ENCODE peak calls at places on chromosomes 12 and 14, in eight cellular contexts. One of them, this sample, is unnamed.
A peak's percentile ranks its signal among the peaks of the same experiment; 100 is the strongest.

GRCh38 chr14:90383731-90384542 is 12.9 kb upstream of the CALM1 start:
- DNase-seq in activated naive CD4-positive, alpha-beta T cell treated with anti-CD3 and anti-CD28 coated beads, Interleukin-2, amount 50 U/mL, for 16 hours: peak; percentile 55
- DNase-seq in activated CD4-positive, alpha-beta T cell treated with anti-CD3 and anti-CD28 coated beads, Interleukin-2, amount 50 U/mL, for 48 hours: peak; percentile 65
- DNase-seq in NCI-H524 treated with DMSO at 0.1 percent for 48 hours: no peak
- DNase-seq in aorta: peak; percentile 67
- DNase-seq in ACHN: peak; percentile 58
- DNase-seq in NCI-H460: no peak
- DNase-seq in HEK293T: peak; percentile 45
- DNase-seq in this sample: no peak

GRCh38 chr14:102418169-102418852 is 55.6 kb downstream of the TECPR2 start:
- DNase-seq in NCI-H460: no peak
- DNase-seq in activated naive CD4-positive, alpha-beta T cell treated with anti-CD3 and anti-CD28 coated beads, Interleukin-2, amount 50 U/mL, for 16 hours: no peak
- DNase-seq in HEK293T: no peak
- DNase-seq in aorta: no peak
- DNase-seq in NCI-H524 treated with DMSO at 0.1 percent for 48 hours: no peak
- DNase-seq in activated CD4-positive, alpha-beta T cell treated with anti-CD3 and anti-CD28 coated beads, Interleukin-2, amount 50 U/mL, for 48 hours: no peak
- DNase-seq in ACHN: no peak
- DNase-seq in this sample: no peak

GRCh38 chr14:27929823-27930347 is 836.7 kb upstream of the FOXG1 start:
- DNase-seq in activated naive CD4-positive, alpha-beta T cell treated with anti-CD3 and anti-CD28 coated beads, Interleukin-2, amount 50 U/mL, for 16 hours: no peak
- DNase-seq in aorta: no peak
- DNase-seq in NCI-H460: no peak
- DNase-seq in ACHN: no peak
- DNase-seq in HEK293T: no peak
- DNase-seq in activated CD4-positive, alpha-beta T cell treated with anti-CD3 and anti-CD28 coated beads, Interleukin-2, amount 50 U/mL, for 48 hours: no peak
- DNase-seq in NCI-H524 treated with DMSO at 0.1 percent for 48 hours: no peak
- DNase-seq in this sample: no peak

GRCh38 chr14:71638523-71639196 is 293.6 kb upstream of the RGS6 start:
- DNase-seq in NCI-H460: peak; percentile 5
- DNase-seq in HEK293T: no peak
- DNase-seq in aorta: no peak
- DNase-seq in ACHN: no peak
- DNase-seq in activated CD4-positive, alpha-beta T cell treated with anti-CD3 and anti-CD28 coated beads, Interleukin-2, amount 50 U/mL, for 48 hours: no peak
- DNase-seq in NCI-H524 treated with DMSO at 0.1 percent for 48 hours: no peak
- DNase-seq in activated naive CD4-positive, alpha-beta T cell treated with anti-CD3 and anti-CD28 coated beads, Interleukin-2, amount 50 U/mL, for 16 hours: no peak
- DNase-seq in this sample: no peak

GRCh38 chr14:50943943-50944646 is at the start of gene PYGL:
- DNase-seq in aorta: peak; percentile 92
- DNase-seq in NCI-H460: peak; percentile 76
- DNase-seq in ACHN: peak; percentile 76
- DNase-seq in NCI-H524 treated with DMSO at 0.1 percent for 48 hours: no peak
- DNase-seq in activated CD4-positive, alpha-beta T cell treated with anti-CD3 and anti-CD28 coated beads, Interleukin-2, amount 50 U/mL, for 48 hours: peak; percentile 39
- DNase-seq in activated naive CD4-positive, alpha-beta T cell treated with anti-CD3 and anti-CD28 coated beads, Interleukin-2, amount 50 U/mL, for 16 hours: peak; percentile 33
- DNase-seq in HEK293T: peak; percentile 85
- DNase-seq in this sample: peak; percentile 14

GRCh38 chr12:120833849-120834248 is 70.3 kb downstream of the SPPL3 start:
- DNase-seq in ACHN: no peak
- DNase-seq in HEK293T: no peak
- DNase-seq in NCI-H460: no peak
- DNase-seq in NCI-H524 treated with DMSO at 0.1 percent for 48 hours: no peak
- DNase-seq in aorta: no peak
- DNase-seq in activated CD4-positive, alpha-beta T cell treated with anti-CD3 and anti-CD28 coated beads, Interleukin-2, amount 50 U/mL, for 48 hours: no peak
- DNase-seq in activated naive CD4-positive, alpha-beta T cell treated with anti-CD3 and anti-CD28 coated beads, Interleukin-2, amount 50 U/mL, for 16 hours: no peak
- DNase-seq in this sample: no peak

GRCh38 chr14:50082308-50082742 is 34.0 kb downstream of the VCPKMT start:
- DNase-seq in activated naive CD4-positive, alpha-beta T cell treated with anti-CD3 and anti-CD28 coated beads, Interleukin-2, amount 50 U/mL, for 16 hours: peak; percentile 65
- DNase-seq in activated CD4-positive, alpha-beta T cell treated with anti-CD3 and anti-CD28 coated beads, Interleukin-2, amount 50 U/mL, for 48 hours: peak; percentile 63
- DNase-seq in NCI-H524 treated with DMSO at 0.1 percent for 48 hours: no peak
- DNase-seq in aorta: peak; percentile 47
- DNase-seq in HEK293T: no peak
- DNase-seq in ACHN: no peak
- DNase-seq in NCI-H460: no peak
- DNase-seq in this sample: no peak

GRCh38 chr14:50823051-50823762 is 7.8 kb downstream of the NIN start:
- DNase-seq in ACHN: no peak
- DNase-seq in NCI-H460: no peak
- DNase-seq in activated naive CD4-positive, alpha-beta T cell treated with anti-CD3 and anti-CD28 coated beads, Interleukin-2, amount 50 U/mL, for 16 hours: peak; percentile 32
- DNase-seq in aorta: no peak
- DNase-seq in NCI-H524 treated with DMSO at 0.1 percent for 48 hours: no peak
- DNase-seq in activated CD4-positive, alpha-beta T cell treated with anti-CD3 and anti-CD28 coated beads, Interleukin-2, amount 50 U/mL, for 48 hours: peak; percentile 40
- DNase-seq in HEK293T: no peak
- DNase-seq in this sample: no peak

GRCh38 chr14:20630340-20631022 is 11.0 kb downstream of the OR6S1 start:
- DNase-seq in activated naive CD4-positive, alpha-beta T cell treated with anti-CD3 and anti-CD28 coated beads, Interleukin-2, amount 50 U/mL, for 16 hours: no peak
- DNase-seq in activated CD4-positive, alpha-beta T cell treated with anti-CD3 and anti-CD28 coated beads, Interleukin-2, amount 50 U/mL, for 48 hours: peak; percentile 62
- DNase-seq in HEK293T: peak; percentile 51
- DNase-seq in ACHN: peak; percentile 45
- DNase-seq in aorta: no peak
- DNase-seq in NCI-H460: peak; percentile 63
- DNase-seq in NCI-H524 treated with DMSO at 0.1 percent for 48 hours: no peak
- DNase-seq in this sample: no peak

GRCh38 chr12:32446306-32447119 is 47.2 kb downstream of the FGD4 start:
- DNase-seq in activated naive CD4-positive, alpha-beta T cell treated with anti-CD3 and anti-CD28 coated beads, Interleukin-2, amount 50 U/mL, for 16 hours: no peak
- DNase-seq in ACHN: no peak
- DNase-seq in activated CD4-positive, alpha-beta T cell treated with anti-CD3 and anti-CD28 coated beads, Interleukin-2, amount 50 U/mL, for 48 hours: no peak
- DNase-seq in HEK293T: no peak
- DNase-seq in NCI-H460: no peak
- DNase-seq in NCI-H524 treated with DMSO at 0.1 percent for 48 hours: no peak
- DNase-seq in aorta: no peak
- DNase-seq in this sample: no peak

GRCh38 chr12:133174901-133175300 is 6.4 kb upstream of the ZNF268 start:
- DNase-seq in HEK293T: no peak
- DNase-seq in activated naive CD4-positive, alpha-beta T cell treated with anti-CD3 and anti-CD28 coated beads, Interleukin-2, amount 50 U/mL, for 16 hours: no peak
- DNase-seq in aorta: no peak
- DNase-seq in activated CD4-positive, alpha-beta T cell treated with anti-CD3 and anti-CD28 coated beads, Interleukin-2, amount 50 U/mL, for 48 hours: no peak
- DNase-seq in NCI-H524 treated with DMSO at 0.1 percent for 48 hours: no peak
- DNase-seq in NCI-H460: no peak
- DNase-seq in ACHN: no peak
- DNase-seq in this sample: no peak

GRCh38 chr12:75986001-75986739 is 45.4 kb downstream of the PHLDA1 start:
- DNase-seq in activated naive CD4-positive, alpha-beta T cell treated with anti-CD3 and anti-CD28 coated beads, Interleukin-2, amount 50 U/mL, for 16 hours: no peak
- DNase-seq in aorta: no peak
- DNase-seq in activated CD4-positive, alpha-beta T cell treated with anti-CD3 and anti-CD28 coated beads, Interleukin-2, amount 50 U/mL, for 48 hours: no peak
- DNase-seq in ACHN: no peak
- DNase-seq in NCI-H460: no peak
- DNase-seq in HEK293T: no peak
- DNase-seq in NCI-H524 treated with DMSO at 0.1 percent for 48 hours: no peak
- DNase-seq in this sample: peak; percentile 12

GRCh38 chr12:19095869-19096480 is 33.6 kb upstream of the PLEKHA5 start:
- DNase-seq in NCI-H460: no peak
- DNase-seq in ACHN: no peak
- DNase-seq in aorta: no peak
- DNase-seq in activated CD4-positive, alpha-beta T cell treated with anti-CD3 and anti-CD28 coated beads, Interleukin-2, amount 50 U/mL, for 48 hours: no peak
- DNase-seq in HEK293T: no peak
- DNase-seq in NCI-H524 treated with DMSO at 0.1 percent for 48 hours: no peak
- DNase-seq in activated naive CD4-positive, alpha-beta T cell treated with anti-CD3 and anti-CD28 coated beads, Interleukin-2, amount 50 U/mL, for 16 hours: no peak
- DNase-seq in this sample: no peak

This sample was measured in NCI-H526 treated with DMSO at 0.1 percent for 48 hours.